ENCODE peak calls at places on chromosomes 4 and X, in six cellular contexts. F, C, Q, M, Z and I are unnamed samples.

GRCh38 chr4:119124314-119124713 is 11.3 kb upstream of the MYOZ2 start:
- DNase-seq in Q (no peak), M (no peak), F (no peak), C (no peak), Z (no peak), I (no peak)

GRCh38 chrX:13377537-13377936 is 57.7 kb upstream of the ATXN3L start:
- DNase-seq in F (no peak), Q (no peak), C (no peak), Z (no peak), M (no peak), I (no peak)

GRCh38 chr4:8044699-8045098 is 105.0 kb upstream of the AFAP1 start:
- DNase-seq in F (no peak), Q (no peak), C (no peak), M (no peak), Z (peak; percentile 40), I (no peak)

GRCh38 chr4:124262211-124263179 is 450.0 kb downstream of the ANKRD50 start:
- DNase-seq in Z (no peak), F (no peak), C (peak; percentile 20), Q (no peak), M (peak; percentile 69), I (no peak)

GRCh38 chr4:102564399-102564921 is 63.3 kb downstream of the NFKB1 start:
- DNase-seq in F (no peak), M (no peak), Z (no peak), Q (no peak), C (no peak), I (no peak)

GRCh38 chr4:113355550-113356371 is 306.3 kb downstream of the ANK2 start:
- DNase-seq in F (peak; percentile 49), Q (peak; percentile 58), C (no peak), Z (no peak), M (peak; percentile 30), I (peak; percentile 37)

GRCh38 chrX:49263631-49264030 is 879 bp downstream of the FOXP3 start:
- DNase-seq in Z (no peak), C (no peak), F (no peak), M (no peak), Q (no peak), I (no peak)

GRCh38 chrX:10906861-10907260 is 204.3 kb upstream of the HCCS start:
- DNase-seq in M (no peak), Q (no peak), C (no peak), F (no peak), Z (no peak), I (no peak)

GRCh38 chrX:71301195-71301924 is at the start of gene ITGB1BP2:
- DNase-seq in Q (no peak), M (no peak), F (no peak), Z (no peak), C (no peak), I (no peak)

GRCh38 chr4:93127489-93127888 is 701.1 kb upstream of the ATOH1 start:
- DNase-seq in Q (no peak), Z (no peak), F (no peak), M (no peak), C (no peak), I (no peak)